ENCODE peak calls at places on chromosomes 4 and X, in six cellular contexts. One of them, this sample, is unnamed.

GRCh38 chr4:173121044-173121685 is 47.4 kb upstream of the GALNT7 start:
- DNase-seq in tibial nerve: no peak
- DNase-seq in K562: peak; percentile 62
- DNase-seq in H1: no peak
- DNase-seq in A549: no peak
- DNase-seq in stomach: peak; percentile 40
- DNase-seq in this sample: no peak

GRCh38 chr4:112099701-112100289 is 45.5 kb upstream of the FAM241A start:
- DNase-seq in tibial nerve: no peak
- DNase-seq in K562: peak; percentile 51
- DNase-seq in H1: no peak
- DNase-seq in A549: peak; percentile 22
- DNase-seq in stomach: no peak
- DNase-seq in this sample: no peak

GRCh38 chr4:177862541-177863176 is 420.4 kb upstream of the AGA start:
- DNase-seq in tibial nerve: no peak
- DNase-seq in A549: no peak
- DNase-seq in H1: no peak
- DNase-seq in stomach: no peak
- DNase-seq in K562: no peak
- DNase-seq in this sample: no peak

GRCh38 chr4:166655231-166655630 is 579.1 kb downstream of the SPOCK3 start:
- DNase-seq in K562: no peak
- DNase-seq in H1: no peak
- DNase-seq in tibial nerve: no peak
- DNase-seq in A549: no peak
- DNase-seq in stomach: no peak
- DNase-seq in this sample: no peak

GRCh38 chr4:182600836-182601235 is 316.4 kb downstream of the DCTD start:
- DNase-seq in tibial nerve: no peak
- DNase-seq in A549: no peak
- DNase-seq in K562: no peak
- DNase-seq in stomach: no peak
- DNase-seq in H1: no peak
- DNase-seq in this sample: no peak

GRCh38 chrX:110258552-110258951 is 59.3 kb downstream of the AMMECR1 start:
- DNase-seq in stomach: no peak
- DNase-seq in tibial nerve: no peak
- DNase-seq in K562: no peak
- DNase-seq in H1: no peak
- DNase-seq in A549: no peak
- DNase-seq in this sample: no peak

GRCh38 chrX:12496343-12496742 is 294.9 kb upstream of the PRPS2 start:
- DNase-seq in A549: no peak
- DNase-seq in stomach: no peak
- DNase-seq in H1: no peak
- DNase-seq in tibial nerve: no peak
- DNase-seq in K562: no peak
- DNase-seq in this sample: no peak

GRCh38 chr4:168321006-168321405 is 2.5 kb upstream of the DDX60 start:
- DNase-seq in A549: no peak
- DNase-seq in K562: no peak
- DNase-seq in tibial nerve: no peak
- DNase-seq in H1: no peak
- DNase-seq in stomach: no peak
- DNase-seq in this sample: no peak

GRCh38 chr4:1809754-1810502 is 16.8 kb downstream of the FGFR3 start:
- DNase-seq in A549: peak; percentile 69
- DNase-seq in K562: peak; percentile 84
- DNase-seq in tibial nerve: peak; percentile 10
- DNase-seq in stomach: peak; percentile 74
- DNase-seq in H1: peak; percentile 98
- DNase-seq in this sample: no peak

GRCh38 chr4:27082786-27083185 is 222.1 kb downstream of the STIM2 start:
- DNase-seq in A549: no peak
- DNase-seq in H1: no peak
- DNase-seq in tibial nerve: no peak
- DNase-seq in K562: no peak
- DNase-seq in stomach: no peak
- DNase-seq in this sample: no peak

GRCh38 chr4:94446386-94446785 is 5.4 kb upstream of the PDLIM5 start:
- DNase-seq in K562: no peak
- DNase-seq in stomach: no peak
- DNase-seq in H1: no peak
- DNase-seq in tibial nerve: no peak
- DNase-seq in A549: no peak
- DNase-seq in this sample: no peak

GRCh38 chr4:158777423-158777822 is 8.6 kb downstream of the FNIP2 start:
- DNase-seq in tibial nerve: no peak
- DNase-seq in A549: no peak
- DNase-seq in H1: no peak
- DNase-seq in K562: no peak
- DNase-seq in stomach: peak; percentile 47
- DNase-seq in this sample: no peak

GRCh38 chrX:153817291-153817690 is 13.1 kb downstream of the PDZD4 start:
- DNase-seq in stomach: no peak
- DNase-seq in tibial nerve: no peak
- DNase-seq in H1: no peak
- DNase-seq in A549: no peak
- DNase-seq in K562: no peak
- DNase-seq in this sample: no peak

GRCh38 chrX:12657433-12657832 is 133.8 kb upstream of the PRPS2 start:
- DNase-seq in A549: no peak
- DNase-seq in stomach: no peak
- DNase-seq in tibial nerve: no peak
- DNase-seq in H1: no peak
- DNase-seq in K562: no peak
- DNase-seq in this sample: no peak

GRCh38 chr4:41307633-41308032 is 50.9 kb downstream of the UCHL1 start:
- DNase-seq in A549: no peak
- DNase-seq in tibial nerve: no peak
- DNase-seq in stomach: no peak
- DNase-seq in H1: no peak
- DNase-seq in K562: no peak
- DNase-seq in this sample: no peak

GRCh38 chr4:18608910-18609525 is 587.5 kb upstream of the LCORL start:
- DNase-seq in H1: no peak
- DNase-seq in K562: no peak
- DNase-seq in A549: no peak
- DNase-seq in stomach: no peak
- DNase-seq in tibial nerve: no peak
- DNase-seq in this sample: no peak

GRCh38 chr4:105594094-105595010 is 41.9 kb downstream of the ARHGEF38 start:
- DNase-seq in stomach: no peak
- DNase-seq in H1: no peak
- DNase-seq in A549: no peak
- DNase-seq in K562: no peak
- DNase-seq in tibial nerve: no peak
- DNase-seq in this sample: no peak

GRCh38 chr4:34200535-34200934 is 2043.8 kb downstream of the ARAP2 start:
- DNase-seq in H1: no peak
- DNase-seq in tibial nerve: no peak
- DNase-seq in A549: no peak
- DNase-seq in K562: no peak
- DNase-seq in stomach: no peak
- DNase-seq in this sample: no peak

GRCh38 chrX:97984641-97985040 is 1100.9 kb downstream of the RPA4 start:
- DNase-seq in A549: no peak
- DNase-seq in K562: no peak
- DNase-seq in tibial nerve: no peak
- DNase-seq in H1: no peak
- DNase-seq in stomach: no peak
- DNase-seq in this sample: no peak

GRCh38 chr4:112296949-112297483 is at the start of gene ALPK1:
- DNase-seq in A549: peak; percentile 71
- DNase-seq in H1: no peak
- DNase-seq in tibial nerve: peak; percentile 48
- DNase-seq in stomach: no peak
- DNase-seq in K562: peak; percentile 69
- DNase-seq in this sample: no peak

GRCh38 chr4:121778991-121779628 is 14.1 kb upstream of the SMIM43 start:
- DNase-seq in stomach: no peak
- DNase-seq in K562: no peak
- DNase-seq in tibial nerve: no peak
- DNase-seq in A549: no peak
- DNase-seq in H1: no peak
- DNase-seq in this sample: no peak

DNA sequence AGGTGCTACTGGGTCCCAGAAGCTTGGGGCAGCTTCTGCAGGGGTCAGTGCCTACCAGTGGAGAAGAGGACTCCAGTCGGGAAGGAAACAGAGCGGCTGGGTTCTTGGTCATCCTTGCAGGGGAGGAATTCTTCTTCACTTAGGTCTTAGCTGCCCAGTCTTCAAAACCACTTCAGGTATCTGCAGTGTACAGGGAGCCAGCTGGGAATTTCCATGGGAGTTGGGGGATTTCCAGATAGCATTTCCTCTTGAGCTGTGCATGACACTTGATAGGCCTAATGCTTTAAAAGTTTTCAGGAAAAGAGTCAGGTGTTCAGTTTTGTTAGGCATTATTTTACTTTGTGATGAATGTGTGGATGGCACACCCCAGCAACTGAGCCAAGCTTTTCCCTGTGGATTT is 58.1 kb upstream of the ENPP6 start:
- DNase-seq in H1: no peak
- DNase-seq in A549: no peak
- DNase-seq in tibial nerve: no peak
- DNase-seq in K562: no peak
- DNase-seq in stomach: peak; percentile 17
- DNase-seq in this sample: no peak
- TF ChIP-seq CTCF in H1: no peak
- TF ChIP-seq CTCF in A549: no peak
- TF ChIP-seq CTCF in tibial nerve: no peak
- TF ChIP-seq CTCF in K562: no peak
- TF ChIP-seq CTCF in stomach: no peak
- TF ChIP-seq CTCF in this sample: no peak

GRCh38 chr4:157220026-157220881 is at the start of gene GRIA2:
- DNase-seq in tibial nerve: no peak
- DNase-seq in stomach: peak; percentile 62
- DNase-seq in H1: peak; percentile 86
- DNase-seq in K562: peak; percentile 4
- DNase-seq in A549: peak; percentile 15
- DNase-seq in this sample: no peak
- TF ChIP-seq EP300 in tibial nerve: no peak
- TF ChIP-seq EP300 in stomach: no peak
- TF ChIP-seq EP300 in H1: no peak
- TF ChIP-seq EP300 in K562: no peak
- TF ChIP-seq EP300 in A549: no peak
- TF ChIP-seq EP300 in this sample: no peak

GRCh38 chrX:69618803-69619202 is 2.9 kb downstream of the EDA start:
- DNase-seq in stomach: no peak
- DNase-seq in H1: no peak
- DNase-seq in A549: no peak
- DNase-seq in K562: peak; percentile 3
- DNase-seq in tibial nerve: no peak
- DNase-seq in this sample: no peak
- TF ChIP-seq CTCF in stomach: peak; percentile 40
- TF ChIP-seq CTCF in H1: no peak
- TF ChIP-seq CTCF in A549: peak; percentile 51
- TF ChIP-seq CTCF in K562: peak; percentile 46
- TF ChIP-seq CTCF in tibial nerve: peak; percentile 60
- TF ChIP-seq CTCF in this sample: peak; percentile 55

GRCh38 chr4:65893957-65894755 is 223.9 kb upstream of the EPHA5 start:
- DNase-seq in tibial nerve: no peak
- DNase-seq in H1: no peak
- DNase-seq in K562: no peak
- DNase-seq in stomach: no peak
- DNase-seq in A549: no peak
- DNase-seq in this sample: no peak
- TF ChIP-seq EP300 in tibial nerve: no peak
- TF ChIP-seq EP300 in H1: no peak
- TF ChIP-seq EP300 in K562: no peak
- TF ChIP-seq EP300 in stomach: no peak
- TF ChIP-seq EP300 in A549: no peak
- TF ChIP-seq EP300 in this sample: no peak

GRCh38 chr4:16516796-16517413 is 290.6 kb upstream of the TAPT1 start:
- DNase-seq in tibial nerve: peak; percentile 75
- DNase-seq in A549: no peak
- DNase-seq in K562: peak; percentile 6
- DNase-seq in H1: no peak
- DNase-seq in stomach: peak; percentile 36
- DNase-seq in this sample: no peak
- TF ChIP-seq CTCF in tibial nerve: peak; percentile 53
- TF ChIP-seq CTCF in A549: no peak
- TF ChIP-seq CTCF in K562: no peak
- TF ChIP-seq CTCF in H1: no peak
- TF ChIP-seq CTCF in stomach: peak; percentile 15
- TF ChIP-seq CTCF in this sample: peak; percentile 34

GRCh38 chr4:54498661-54499111 is 159.1 kb upstream of the KIT start:
- DNase-seq in H1: no peak
- DNase-seq in stomach: no peak
- DNase-seq in A549: no peak
- DNase-seq in K562: no peak
- DNase-seq in tibial nerve: no peak
- DNase-seq in this sample: peak; percentile 86
- TF ChIP-seq EP300 in H1: no peak
- TF ChIP-seq EP300 in stomach: no peak
- TF ChIP-seq EP300 in A549: no peak
- TF ChIP-seq EP300 in K562: no peak
- TF ChIP-seq EP300 in tibial nerve: no peak
- TF ChIP-seq EP300 in this sample: no peak

DNA sequence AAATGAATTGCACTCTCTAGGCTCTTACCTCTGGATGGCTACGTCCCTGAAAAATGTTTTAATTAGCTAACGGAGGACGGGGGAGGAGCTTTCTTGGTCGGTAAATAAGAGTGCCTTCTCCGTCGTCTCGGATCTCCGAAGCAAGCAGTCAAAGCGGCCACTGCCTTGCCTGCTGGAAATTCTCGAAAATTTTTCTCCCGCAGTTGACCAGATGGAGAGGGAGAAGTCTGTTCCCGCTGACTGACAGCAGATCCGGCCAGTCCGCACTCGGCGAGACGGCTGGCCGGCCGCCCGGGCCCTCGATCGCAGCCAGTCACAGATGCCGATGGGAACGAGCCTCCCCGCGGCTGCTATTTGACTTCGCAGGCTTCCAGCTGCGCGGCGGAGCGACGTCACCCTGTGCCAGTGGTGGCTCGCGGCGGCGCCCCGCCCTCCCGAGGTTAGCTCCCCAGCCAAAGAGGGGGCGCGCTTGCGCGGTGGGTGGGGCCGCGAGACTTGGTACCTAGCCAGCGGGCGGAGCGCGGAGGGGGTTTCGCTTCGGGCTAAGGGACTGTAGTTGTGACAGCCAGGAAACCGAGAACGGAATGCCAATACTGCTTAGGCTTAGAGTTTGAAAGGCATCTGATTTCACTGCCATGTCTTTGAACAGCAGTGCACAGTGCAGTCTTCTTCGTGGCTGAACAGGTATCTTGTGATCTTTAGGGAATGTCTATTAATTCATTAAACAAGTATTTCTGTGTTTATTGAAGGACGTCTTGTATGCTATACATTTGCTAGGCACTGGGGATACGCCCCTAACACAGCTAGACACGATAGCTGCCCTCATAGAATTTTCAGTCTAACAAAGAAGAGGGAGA is at the start of gene PPM1K:
- DNase-seq in H1: peak; percentile 99
- DNase-seq in A549: peak; percentile 83
- DNase-seq in tibial nerve: peak; percentile 98
- DNase-seq in stomach: peak; percentile 100
- DNase-seq in K562: peak; percentile 98
- DNase-seq in this sample: peak; percentile 100
- TF ChIP-seq CTCF in H1: no peak
- TF ChIP-seq CTCF in A549: no peak
- TF ChIP-seq CTCF in tibial nerve: peak; percentile 51
- TF ChIP-seq CTCF in stomach: peak; percentile 8
- TF ChIP-seq CTCF in K562: no peak
- TF ChIP-seq CTCF in this sample: peak; percentile 19